ENCODE peak calls at places on chromosomes 16 and 17, in nine cellular contexts. G is cardiac muscle cell, R is left ventricle myocardium inferior, L is mammary epithelial cell, X is esophagus muscularis mucosa, N is lung, O is prostate gland, W is PC-9, F is tibial nerve. D is an unnamed sample. For H3K4me1, the result is how much of the 10 kb centered on the place peaks cover.

GRCh38 chr16:720990-721764 is at the start of gene ANTKMT:
- DNase-seq in L (peak), W (peak), O (peak), G (peak), F (peak), N (peak), X (no peak), R (peak), D (peak)

GRCh38 chr17:1976000-1976682 is 49.0 kb downstream of the RTN4RL1 start:
- DNase-seq in X (no peak), R (no peak), F (no peak), N (no peak), L (no peak), W (no peak), O (no peak), G (no peak), D (no peak)

GRCh38 chr16:69906838-69907301 is 44.3 kb upstream of the CLEC18A start:
- DNase-seq in X (no peak), G (peak), R (no peak), N (no peak), F (no peak), O (no peak), W (no peak), L (no peak), D (no peak)

GRCh38 chr17:81488276-81488860 is 24.2 kb downstream of the ACTG1 start:
- DNase-seq in F (no peak), G (no peak), W (no peak), L (no peak), O (no peak), R (no peak), N (no peak), X (no peak), D (no peak)

GRCh38 chr16:20865420-20866126 is 34.6 kb downstream of the DCUN1D3 start:
- DNase-seq in N (no peak), O (no peak), R (no peak), X (no peak), L (peak), W (no peak), F (no peak), G (no peak), D (no peak)

GRCh38 chr16:67537636-67538591 is 9.3 kb downstream of the RIPOR1 start:
- DNase-seq in X (no peak), O (peak), F (no peak), L (no peak), W (peak), N (peak), R (peak), G (peak), D (no peak)

GRCh38 chr17:81274471-81274855 is 20.6 kb downstream of the SLC38A10 start:
- DNase-seq in O (no peak), N (no peak), R (no peak), X (no peak), L (no peak), F (no peak), G (no peak), W (no peak), D (no peak)

GRCh38 chr17:55587608-55588139 is 76.4 kb upstream of the SMIM36 start:
- DNase-seq in G (peak), R (peak), N (no peak), X (no peak), L (no peak), F (peak), O (no peak), W (no peak), D (no peak)

GRCh38 chr17:4475001-4475400 is 23.7 kb upstream of the SPNS2 start:
- DNase-seq in L (no peak), G (no peak), R (no peak), W (no peak), N (no peak), X (no peak), O (no peak), F (no peak), D (no peak)

GRCh38 chr17:75010683-75011406 is 1.6 kb upstream of the MRPL58 start:
- DNase-seq in F (no peak), X (no peak), O (no peak), L (peak), N (no peak), W (peak), G (peak), R (peak), D (no peak)

GRCh38 chr16:87563714-87564523 is 38.4 kb upstream of the JPH3 start:
- DNase-seq in W (no peak), O (no peak), N (no peak), R (no peak), G (no peak), X (no peak), F (no peak), L (no peak), D (no peak)

GRCh38 chr17:19296786-19297778 is 59.9 kb downstream of the EPN2 start:
- DNase-seq in X (no peak), W (no peak), R (no peak), N (no peak), F (no peak), G (no peak), L (no peak), O (no peak), D (no peak)

GRCh38 chr17:70128727-70129238 is 40.5 kb upstream of the KCNJ2 start:
- DNase-seq in N (no peak), G (no peak), L (no peak), X (no peak), W (no peak), R (no peak), F (no peak), O (no peak), D (no peak)

GRCh38 chr17:62966426-62967110 is 533 bp downstream of the TANC2 start:
- DNase-seq in X (no peak), L (peak), F (peak), N (peak), W (peak), R (peak), O (peak), G (peak), D (no peak)

GRCh38 chr16:1584926-1585487 is 26.9 kb downstream of the IFT140 start:
- DNase-seq in F (no peak), O (no peak), R (no peak), G (no peak), N (no peak), L (no peak), X (no peak), W (no peak), D (no peak)

GRCh38 chr17:57849163-57849873 is 526 bp downstream of the MRPS23 start:
- DNase-seq in W (no peak), G (no peak), N (no peak), O (no peak), X (no peak), R (no peak), F (no peak), L (no peak), D (no peak)

GRCh38 chr16:6644916-6645315 is 687.7 kb upstream of the RBFOX1 start:
- DNase-seq in G (no peak), N (no peak), L (no peak), W (no peak), R (no peak), X (no peak), O (no peak), F (no peak), D (no peak)

GRCh38 chr17:42832934-42833770 is at the start of gene PSME3:
- DNase-seq in F (peak), X (peak), G (peak), O (peak), N (peak), R (peak), L (peak), W (peak), D (peak)

GRCh38 chr17:32648450-32648849 is 161.7 kb downstream of the CDK5R1 start:
- DNase-seq in F (no peak), O (no peak), L (no peak), X (no peak), R (no peak), N (no peak), G (no peak), W (no peak), D (no peak)

GRCh38 chr16:88382491-88383400 is at the start of gene ZNF469:
- DNase-seq in R (peak), F (no peak), O (no peak), N (no peak), G (peak), X (no peak), W (peak), L (no peak), D (no peak)

GRCh38 chr16:17696696-17697095 is 225.9 kb upstream of the XYLT1 start:
- DNase-seq in N (no peak), X (no peak), L (no peak), R (no peak), W (no peak), O (no peak), G (no peak), F (no peak), D (no peak)

GRCh38 chr16:83953796-83954576 is 946 bp downstream of the OSGIN1 start:
- DNase-seq in X (no peak), F (no peak), O (peak), N (no peak), W (peak), R (no peak), G (peak), L (peak), D (peak)

GRCh38 chr17:72397223-72397667 is 276.4 kb downstream of the SOX9 start:
- DNase-seq in R (no peak), O (no peak), W (no peak), N (no peak), F (no peak), X (no peak), L (no peak), G (no peak), D (no peak)

GRCh38 chr17:72396121-72396520 is 275.3 kb downstream of the SOX9 start:
- DNase-seq in L (no peak), O (no peak), R (no peak), F (no peak), X (no peak), G (no peak), N (no peak), W (no peak), D (no peak)

GRCh38 chr17:72399608-72400487 is 279.0 kb downstream of the SOX9 start:
- DNase-seq in F (no peak), N (no peak), O (peak), L (no peak), G (no peak), R (no peak), X (no peak), W (no peak), D (no peak)

GRCh38 chr17:72399023-72399607 is 278.3 kb downstream of the SOX9 start:
- DNase-seq in R (no peak), F (no peak), O (no peak), N (no peak), X (no peak), L (no peak), W (no peak), G (no peak), D (no peak)

GRCh38 chr17:72397687-72398086 is 276.9 kb downstream of the SOX9 start:
- DNase-seq in W (no peak), N (no peak), O (no peak), R (no peak), G (peak), F (no peak), L (no peak), X (no peak), D (no peak)
- H3K4me1 ChIP-seq in W (under half), N (under half), O (under half), R (under half), G (under half), F (under half), L (under half), X (under half), D (half or more)

GRCh38 chr17:50210249-50211225 is 9.1 kb upstream of the COL1A1 start:
- DNase-seq in N (no peak), X (no peak), L (peak), O (no peak), F (peak), R (peak), G (peak), W (peak), D (peak)

GRCh38 chr17:50214986-50215730 is 13.7 kb upstream of the COL1A1 start:
- DNase-seq in N (no peak), W (no peak), F (no peak), X (no peak), O (no peak), R (no peak), G (peak), L (no peak), D (no peak)

GRCh38 chr17:50212121-50212843 is 10.9 kb upstream of the COL1A1 start:
- DNase-seq in G (peak), L (no peak), N (no peak), W (no peak), X (no peak), F (peak), R (no peak), O (no peak), D (peak)

GRCh38 chr17:50211249-50212120 is 10.1 kb upstream of the COL1A1 start:
- DNase-seq in O (no peak), L (no peak), W (no peak), N (no peak), G (peak), F (peak), X (no peak), R (no peak), D (peak)

DNA sequence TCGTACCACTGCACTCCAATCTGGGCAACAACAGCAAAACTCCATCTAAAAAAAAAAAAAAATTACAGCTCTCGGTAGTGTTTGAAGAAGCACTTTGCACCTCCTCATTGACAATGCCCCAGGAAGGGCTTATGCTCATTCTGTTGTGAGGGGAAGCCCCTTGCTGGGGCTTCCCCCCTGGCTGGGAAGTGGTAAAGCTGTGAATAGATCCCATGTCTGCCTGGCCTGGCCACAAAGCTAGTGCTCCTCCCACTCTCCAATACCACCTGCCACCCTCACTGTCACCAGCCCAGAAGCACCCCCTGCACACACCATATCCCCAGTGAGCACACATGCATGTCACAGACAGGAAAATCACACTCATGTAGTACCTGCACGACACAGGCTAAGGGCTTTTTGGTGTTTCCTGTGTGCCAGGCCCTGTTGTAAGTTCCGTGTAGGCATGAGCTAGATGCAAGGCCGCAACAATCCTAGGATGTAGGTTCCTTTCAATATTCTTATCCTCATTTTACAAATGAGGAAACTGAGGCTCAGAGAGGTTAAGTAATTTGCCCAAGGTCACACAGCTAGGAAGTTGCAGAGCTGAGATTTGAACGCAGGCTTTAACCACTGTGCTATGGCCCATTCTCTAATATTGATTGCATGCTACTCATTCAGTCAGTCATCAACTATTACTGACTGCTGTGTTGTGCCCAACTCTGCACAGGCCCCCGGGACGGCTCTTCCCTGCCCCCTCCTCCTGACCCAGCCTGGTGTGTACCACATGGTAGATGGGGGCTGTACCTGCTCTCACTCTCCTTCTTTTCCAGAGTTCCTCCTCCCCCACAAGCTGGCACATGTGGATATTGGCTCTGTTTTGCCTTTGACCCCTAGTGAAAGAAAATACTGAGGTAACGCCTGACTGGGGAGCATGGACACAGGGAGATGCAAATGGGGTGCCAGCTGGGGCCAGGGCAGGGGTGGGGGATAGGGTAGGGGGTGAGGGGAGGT is 11.9 kb upstream of the COL1A1 start:
- DNase-seq in L (no peak), O (no peak), W (no peak), F (no peak), X (no peak), R (no peak), G (no peak), N (no peak), D (peak)
- H3K27ac ChIP-seq in L (no peak), O (no peak), W (no peak), F (no peak), X (no peak), R (peak), G (no peak), N (no peak), D (peak)

GRCh38 chr17:39677072-39677471 is 8.8 kb downstream of the PNMT start:
- DNase-seq in R (no peak), L (no peak), G (no peak), O (no peak), W (no peak), X (no peak), N (no peak), F (no peak), D (no peak)

GRCh38 chr17:39678340-39679116 is 9.3 kb downstream of the PGAP3 start:
- DNase-seq in L (no peak), X (no peak), R (no peak), W (no peak), O (no peak), G (no peak), F (no peak), N (no peak), D (no peak)

GRCh38 chr17:39677581-39678339 is 9.5 kb downstream of the PNMT start:
- DNase-seq in O (no peak), G (no peak), F (no peak), X (no peak), R (peak), N (no peak), W (peak), L (no peak), D (no peak)

GRCh38 chr17:39676198-39676819 is 8.1 kb downstream of the PNMT start:
- DNase-seq in G (peak), N (peak), O (peak), X (no peak), W (peak), L (no peak), R (peak), F (no peak), D (no peak)

DNA sequence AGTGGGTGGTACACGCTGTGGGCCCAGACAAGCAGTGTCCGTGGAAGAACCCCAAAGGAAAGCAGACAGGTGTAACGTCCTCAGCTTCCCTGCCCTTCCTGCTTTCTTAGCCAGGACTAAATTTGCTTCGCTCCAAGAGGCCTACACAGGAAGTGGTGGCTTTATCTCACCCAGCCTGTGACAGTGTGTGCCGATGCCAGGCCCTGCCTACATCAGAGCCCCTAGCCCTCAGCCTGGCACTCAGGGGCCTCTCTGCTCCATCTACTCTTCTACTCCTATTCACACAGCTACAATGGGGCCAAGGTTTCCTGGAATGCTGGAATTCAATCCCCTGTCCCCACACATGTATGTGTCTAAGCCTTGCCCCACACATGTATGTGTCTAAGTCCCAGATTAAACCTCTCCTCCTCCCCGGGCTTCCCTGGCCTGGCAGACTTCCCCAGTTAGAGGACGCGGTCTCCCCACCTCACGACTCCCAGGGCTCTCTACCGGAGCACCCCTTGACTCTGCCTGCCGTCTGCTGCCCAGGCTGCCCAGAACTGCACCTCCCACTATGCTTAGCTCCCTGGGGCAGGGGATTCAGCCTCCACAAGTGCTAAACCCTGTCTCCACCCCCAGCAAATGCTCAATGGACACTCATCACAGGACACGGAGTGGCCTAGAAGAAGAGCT is 8.2 kb downstream of the PGAP3 start:
- DNase-seq in X (no peak), W (no peak), R (peak), G (no peak), L (no peak), O (no peak), F (no peak), N (no peak), D (no peak)
- H3K4me3 ChIP-seq in X (no peak), W (no peak), R (no peak), G (no peak), L (no peak), O (no peak), F (no peak), N (no peak), D (no peak)

GRCh38 chr16:22366889-22367288 is 7.5 kb downstream of the CDR2 start:
- DNase-seq in O (no peak), F (no peak), X (no peak), L (no peak), W (no peak), G (no peak), N (no peak), R (no peak), D (no peak)

GRCh38 chr16:22372882-22373661 is 1.3 kb downstream of the CDR2 start:
- DNase-seq in R (no peak), N (no peak), X (no peak), W (no peak), G (no peak), L (no peak), O (no peak), F (no peak), D (peak)

GRCh38 chr16:22366371-22366770 is 8.0 kb downstream of the CDR2 start:
- DNase-seq in G (no peak), N (no peak), L (no peak), W (no peak), F (no peak), O (no peak), R (no peak), X (no peak), D (no peak)

GRCh38 chr16:22370038-22370541 is 4.3 kb downstream of the CDR2 start:
- DNase-seq in X (no peak), W (no peak), O (no peak), L (peak), N (no peak), F (no peak), G (peak), R (no peak), D (no peak)

DNA sequence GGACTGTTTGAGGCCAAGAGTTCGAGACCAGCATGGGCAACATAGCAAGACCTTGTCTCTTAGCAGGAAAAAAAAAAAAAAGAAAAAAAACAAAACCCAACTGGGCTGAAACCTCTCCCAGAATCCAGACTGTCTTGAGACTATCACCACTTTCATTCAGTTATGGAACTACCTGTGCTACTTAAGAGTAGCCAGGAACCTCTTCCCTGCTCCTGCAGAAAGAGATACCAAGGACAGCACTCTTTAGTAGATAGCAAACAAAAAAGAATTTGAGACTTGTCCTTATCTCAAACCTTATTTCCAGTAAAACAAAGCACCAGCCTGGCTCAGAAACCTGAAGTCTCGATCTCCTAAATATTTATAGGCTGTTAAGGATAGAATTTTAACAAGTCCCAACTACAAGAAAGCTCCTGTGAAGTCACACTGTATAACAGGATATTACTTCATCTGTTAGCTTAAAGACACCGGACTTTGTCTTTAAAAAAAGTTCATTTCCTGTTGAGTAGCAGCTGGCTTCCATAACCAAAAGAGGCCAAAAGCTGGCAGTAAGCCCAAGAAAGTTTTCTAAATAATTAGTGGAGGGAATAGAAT is 5.1 kb downstream of the CDR2 start:
- DNase-seq in F (no peak), R (no peak), O (no peak), N (no peak), L (no peak), X (no peak), G (peak), W (no peak), D (no peak)
- H3K4me1 ChIP-seq in F (under half), R (under half), O (under half), N (under half), L (half or more), X (half or more), G (under half), W (half or more), D (under half)

D was measured in SJSA1.